ENCODE peak calls at places on chromosomes 5 and 9, in nine cellular contexts. N is ascending aorta; H is aorta; Y is tibial nerve; G is A549; D is PC-3; B is psoas muscle; P is CD4-positive, CD25-positive, alpha-beta regulatory T cell; X is mammary epithelial cell. L is an unnamed sample.

GRCh38 chr5:10876345-10876744 is 115.3 kb upstream of the DAP start:
- DNase-seq in N (no peak), H (peak; percentile 73), Y (no peak), G (no peak), D (peak; percentile 29), B (no peak), P (no peak), X (no peak), L (no peak)

GRCh38 chr9:135085830-135086546 is 1.5 kb upstream of the OLFM1 start:
- DNase-seq in N (no peak), H (peak; percentile 69), Y (peak; percentile 74), G (peak; percentile 72), D (peak; percentile 71), B (peak; percentile 76), P (no peak), X (peak; percentile 33), L (peak; percentile 67)

GRCh38 chr5:150846651-150847333 is 471 bp downstream of the IRGM start:
- DNase-seq in N (peak; percentile 18), H (peak; percentile 51), Y (no peak), G (peak; percentile 76), D (peak; percentile 79), B (no peak), P (peak; percentile 77), X (peak; percentile 73), L (peak; percentile 63)

GRCh38 chr9:124257070-124257864 is 482 bp upstream of the NEK6 start:
- DNase-seq in N (no peak), H (peak; percentile 52), Y (no peak), G (no peak), D (peak; percentile 4), B (no peak), P (no peak), X (peak; percentile 14), L (no peak)

GRCh38 chr9:127815512-127816361 is 13.1 kb downstream of the FPGS start:
- DNase-seq in N (no peak), H (no peak), Y (no peak), G (no peak), D (no peak), B (no peak), P (no peak), X (no peak), L (no peak)

GRCh38 chr9:117485176-117485575 is 70.3 kb upstream of the ASTN2 start:
- DNase-seq in N (no peak), H (no peak), Y (no peak), G (no peak), D (no peak), B (no peak), P (no peak), X (peak; percentile 36), L (no peak)

GRCh38 chr5:83589786-83590185 is 118.2 kb downstream of the VCAN start:
- DNase-seq in N (no peak), H (no peak), Y (no peak), G (no peak), D (no peak), B (no peak), P (no peak), X (peak; percentile 47), L (no peak)

GRCh38 chr9:20728493-20729220 is 44.6 kb downstream of the FOCAD start:
- DNase-seq in N (no peak), H (no peak), Y (no peak), G (peak; percentile 6), D (peak; percentile 39), B (no peak), P (no peak), X (no peak), L (no peak)

GRCh38 chr5:153489611-153490010 is 859 bp upstream of the GRIA1 start:
- DNase-seq in N (no peak), H (no peak), Y (no peak), G (no peak), D (peak; percentile 16), B (no peak), P (no peak), X (peak; percentile 31), L (no peak)

GRCh38 chr5:179558912-179559279 is 8.5 kb downstream of the RUFY1 start:
- DNase-seq in N (no peak), H (no peak), Y (no peak), G (peak; percentile 35), D (peak; percentile 13), B (no peak), P (peak; percentile 10), X (no peak), L (no peak)

GRCh38 chr5:4540375-4541173 is 599.6 kb upstream of the ADAMTS16 start:
- DNase-seq in N (no peak), H (no peak), Y (no peak), G (no peak), D (no peak), B (no peak), P (no peak), X (peak; percentile 39), L (no peak)

GRCh38 chr5:4541334-4541733 is 598.8 kb upstream of the ADAMTS16 start:
- DNase-seq in N (no peak), H (no peak), Y (no peak), G (no peak), D (no peak), B (no peak), P (no peak), X (no peak), L (no peak)

GRCh38 chr5:4547547-4547946 is 592.6 kb upstream of the ADAMTS16 start:
- DNase-seq in N (no peak), H (no peak), Y (no peak), G (no peak), D (no peak), B (no peak), P (no peak), X (no peak), L (no peak)

GRCh38 chr5:4542145-4542778 is 597.9 kb upstream of the ADAMTS16 start:
- DNase-seq in N (no peak), H (no peak), Y (no peak), G (no peak), D (no peak), B (no peak), P (no peak), X (no peak), L (no peak)

DNA sequence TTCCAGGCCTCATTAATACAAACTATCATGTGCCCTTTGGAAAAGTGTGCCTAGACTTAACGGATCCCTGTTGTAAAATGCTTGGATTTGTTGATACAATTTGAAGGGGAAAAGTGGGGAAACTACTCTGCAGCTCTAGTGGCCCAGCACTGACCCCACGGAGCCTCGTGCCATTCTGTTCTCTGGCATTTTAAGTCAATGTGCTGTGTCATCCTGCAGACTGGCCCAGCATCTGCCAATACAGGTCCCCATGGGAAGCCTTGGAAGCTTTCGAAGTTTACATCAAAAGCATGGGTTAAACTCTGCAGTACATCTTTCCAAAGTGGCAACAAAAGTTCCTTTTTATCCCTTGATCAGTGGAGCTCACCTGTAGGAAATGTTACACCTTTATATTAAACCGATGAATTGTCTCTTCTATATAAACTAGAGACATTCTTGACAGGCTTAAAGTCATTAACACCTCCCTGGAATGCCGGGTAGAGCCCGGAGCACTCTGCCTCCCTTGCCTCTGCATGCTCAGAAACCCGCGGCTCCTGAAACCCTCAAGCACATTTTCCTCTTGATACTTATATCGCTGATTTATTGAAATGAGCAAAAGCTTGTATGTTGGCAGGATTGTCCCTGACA is 596.0 kb upstream of the ADAMTS16 start:
- DNase-seq in N (no peak), H (no peak), Y (no peak), G (no peak), D (no peak), B (no peak), P (no peak), X (no peak), L (no peak)
- H3K9me3 ChIP-seq in N (no peaks in the 10 kb centered on the region), H (no peaks in the 10 kb centered on the region), Y (no peaks in the 10 kb centered on the region), G (no peaks in the 10 kb centered on the region), D (peaks cover 3% of the 10 kb centered on the region), B (no peaks in the 10 kb centered on the region), P (peaks cover 4% of the 10 kb centered on the region), X (no peaks in the 10 kb centered on the region), L (no peaks in the 10 kb centered on the region)

DNA sequence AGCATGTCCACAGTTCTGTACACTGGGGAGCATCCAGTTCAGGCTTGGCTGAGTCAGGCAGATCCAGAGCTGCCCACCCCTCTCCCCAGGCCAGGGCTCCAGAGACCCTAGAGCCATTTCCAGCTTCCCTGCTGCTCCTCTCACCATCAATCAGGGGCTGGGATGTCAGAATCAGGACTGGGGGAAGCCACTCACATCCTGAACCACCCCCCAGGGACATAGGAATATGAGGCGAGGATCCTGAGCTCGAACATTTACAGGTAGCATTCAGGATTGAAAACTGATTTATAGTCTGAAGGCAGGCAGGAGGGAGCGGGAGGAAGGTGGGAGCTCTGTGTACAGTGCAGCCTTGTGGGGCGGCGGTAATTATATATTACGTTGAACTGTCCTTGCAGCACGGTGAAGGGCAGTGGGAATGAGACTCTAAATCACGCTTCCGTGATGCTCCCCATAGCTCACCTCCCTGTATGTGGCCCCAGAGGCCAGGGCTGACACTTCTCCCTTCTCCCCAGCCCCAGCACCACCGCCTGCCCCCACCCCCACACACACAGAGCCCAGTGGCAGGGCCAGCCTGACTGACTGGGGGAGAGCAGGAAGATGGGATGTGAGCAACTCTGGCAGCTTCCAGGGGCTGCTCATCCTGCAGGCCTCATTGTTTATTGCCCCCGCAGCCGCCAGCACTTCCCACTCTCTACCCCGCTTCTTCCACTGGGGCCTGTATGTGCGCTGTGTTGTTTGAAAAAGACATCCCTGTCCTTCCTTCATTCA is 76.0 kb upstream of the HSPA9 start:
- DNase-seq in N (no peak), H (no peak), Y (no peak), G (no peak), D (no peak), B (no peak), P (no peak), X (no peak), L (no peak)
- H3K4me3 ChIP-seq in N (no peak overlapping the region), H (no peak overlapping the region), Y (no peak overlapping the region), G (no peak overlapping the region), D (no peak overlapping the region), B (no peak overlapping the region), P (no peak overlapping the region), X (no peak overlapping the region), L (no peak overlapping the region)

GRCh38 chr5:17978954-17979353 is 344.7 kb downstream of the TAF11L14 start:
- DNase-seq in N (no peak), H (no peak), Y (no peak), G (no peak), D (no peak), B (no peak), P (no peak), X (no peak), L (no peak)

DNA sequence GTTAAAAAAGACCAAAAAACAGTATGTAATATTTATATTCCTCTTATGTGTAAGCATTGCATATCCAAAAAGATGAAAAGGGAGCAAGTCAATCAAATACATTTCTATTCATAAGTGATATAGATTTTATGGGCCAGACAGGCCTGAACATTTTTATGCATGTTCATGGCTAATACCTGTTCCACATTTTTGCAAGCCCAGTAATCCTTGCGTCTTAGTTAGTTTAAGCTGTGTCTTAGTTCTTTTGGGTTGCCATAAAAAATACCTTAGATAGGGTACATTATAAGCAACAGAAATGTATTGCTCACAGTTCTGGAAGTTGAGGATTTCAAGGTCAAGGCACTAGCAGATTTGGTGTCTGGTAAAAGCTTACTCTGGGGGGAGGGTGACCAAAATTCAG is 342.1 kb downstream of the TAF11L14 start:
- DNase-seq in N (no peak), H (no peak), Y (no peak), G (no peak), D (no peak), B (no peak), P (no peak), X (no peak), L (no peak)
- H3K9me3 ChIP-seq in N (no peaks in the 10 kb centered on the region), H (no peaks in the 10 kb centered on the region), Y (no peaks in the 10 kb centered on the region), G (no peaks in the 10 kb centered on the region), D (no peaks in the 10 kb centered on the region), B (no peaks in the 10 kb centered on the region), P (no peaks in the 10 kb centered on the region), X (no peaks in the 10 kb centered on the region), L (no peaks in the 10 kb centered on the region)

DNA sequence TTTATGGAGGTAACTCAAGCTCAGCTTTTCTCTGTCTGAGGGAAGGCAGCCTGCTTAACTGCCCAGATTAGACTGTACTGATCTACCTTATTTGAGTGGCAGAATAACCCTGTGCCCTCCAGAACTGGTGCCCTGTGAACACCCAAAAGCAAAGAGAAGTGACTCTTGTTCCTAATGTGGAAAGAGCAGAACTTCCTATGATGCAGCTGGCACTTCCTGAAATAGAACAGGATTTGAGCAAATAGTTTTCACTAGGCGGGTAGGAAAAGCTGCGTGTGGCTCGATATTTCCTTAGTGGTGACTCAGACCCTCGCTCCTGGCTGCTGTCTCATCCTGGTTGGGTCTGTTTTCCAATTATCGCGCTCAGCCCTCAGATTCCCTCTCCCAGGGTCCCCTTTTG is 89.9 kb downstream of the SH3TC2 start:
- DNase-seq in N (peak; percentile 38), H (peak; percentile 75), Y (no peak), G (peak; percentile 68), D (peak; percentile 100), B (peak; percentile 36), P (no peak), X (peak; percentile 54), L (peak; percentile 95)
- H3K4me3 ChIP-seq in N (no peak overlapping the region), H (no peak overlapping the region), Y (no peak overlapping the region), G (no peak overlapping the region), D (peak overlapping the region; percentile 17), B (peak overlapping the region; percentile 28), P (no peak overlapping the region), X (no peak overlapping the region), L (peak overlapping the region; percentile 22)

L was measured in PC-9.